ENCODE peak calls at places on chromosomes 6 and 20, in eight cellular contexts. L, Y, N, V, Z, M, G and E are unnamed samples.
A peak's percentile ranks its signal among the peaks of the same experiment; 100 is the strongest.

GRCh38 chr20:31517373-31517772 is 3.1 kb downstream of the HM13 start:
- DNase-seq in L (no peak), N (peak; percentile 62), Y (peak; percentile 45), V (peak; percentile 32), M (peak; percentile 49), G (no peak), Z (peak; percentile 82), E (no peak)

GRCh38 chr6:34511923-34512737 is 44.0 kb downstream of the SPDEF start:
- DNase-seq in M (no peak), N (no peak), Z (no peak), G (no peak), L (no peak), V (no peak), Y (no peak), E (no peak)

GRCh38 chr6:26205161-26205624 is 118.0 kb downstream of the HFE start:
- DNase-seq in Z (peak; percentile 84), V (no peak), L (no peak), N (peak; percentile 84), M (peak; percentile 88), G (peak; percentile 73), Y (peak; percentile 85), E (peak; percentile 72)

GRCh38 chr20:19758888-19759331 is 852 bp downstream of the RIN2 start:
- DNase-seq in G (no peak), Y (no peak), L (no peak), V (no peak), Z (peak; percentile 52), N (peak; percentile 87), M (peak; percentile 74), E (peak; percentile 18)

GRCh38 chr6:138647006-138647405 is 126.6 kb upstream of the CCDC28A start:
- DNase-seq in V (no peak), L (no peak), M (no peak), G (no peak), Z (peak; percentile 82), N (no peak), Y (peak; percentile 12), E (no peak)

GRCh38 chr6:147935656-147936055 is 407.0 kb upstream of the SASH1 start:
- DNase-seq in L (no peak), G (no peak), N (no peak), V (no peak), M (no peak), Z (no peak), Y (no peak), E (no peak)

GRCh38 chr6:11218477-11218826 is 14.0 kb downstream of the NEDD9 start:
- DNase-seq in G (no peak), Z (no peak), M (no peak), N (no peak), Y (no peak), V (no peak), L (no peak), E (no peak)

GRCh38 chr6:7468382-7469081 is 72.9 kb upstream of the DSP start:
- DNase-seq in G (no peak), L (no peak), Y (peak; percentile 81), N (no peak), Z (peak; percentile 81), M (no peak), V (no peak), E (no peak)

GRCh38 chr6:26272171-26272631 is 92.8 kb upstream of the BTN3A2 start:
- DNase-seq in N (peak; percentile 44), L (no peak), V (no peak), Z (no peak), M (peak; percentile 75), Y (no peak), G (no peak), E (no peak)

GRCh38 chr6:35804996-35805736 is at the start of gene LHFPL5:
- DNase-seq in G (peak; percentile 89), M (peak; percentile 47), Z (no peak), N (peak; percentile 35), L (no peak), Y (no peak), V (no peak), E (peak; percentile 85)

GRCh38 chr6:13825871-13826270 is 11.5 kb upstream of the MCUR1 start:
- DNase-seq in G (no peak), Y (no peak), V (no peak), N (no peak), L (no peak), Z (no peak), M (no peak), E (no peak)

GRCh38 chr6:9250852-9251251 is 815.5 kb upstream of the SLC35B3 start:
- DNase-seq in Z (peak; percentile 23), V (peak; percentile 19), G (no peak), N (peak; percentile 25), M (peak; percentile 60), Y (peak; percentile 35), L (no peak), E (peak; percentile 6)

GRCh38 chr20:7879883-7880282 is 60.4 kb downstream of the HAO1 start:
- DNase-seq in M (no peak), Z (no peak), L (no peak), V (no peak), G (no peak), N (no peak), Y (peak; percentile 28), E (no peak)

GRCh38 chr6:25511386-25511785 is 140.6 kb upstream of the SCGN start:
- DNase-seq in Y (no peak), M (no peak), L (no peak), Z (peak; percentile 52), N (no peak), V (no peak), G (no peak), E (no peak)

GRCh38 chr20:63919130-63919529 is 24.2 kb downstream of the DNAJC5 start:
- DNase-seq in Z (no peak), L (no peak), Y (no peak), V (no peak), M (no peak), N (no peak), G (no peak), E (no peak)

GRCh38 chr6:161554883-161555282 is 281.0 kb upstream of the AGPAT4 start:
- DNase-seq in V (no peak), N (no peak), L (no peak), Y (no peak), Z (no peak), G (no peak), M (no peak), E (no peak)

GRCh38 chr6:161561938-161562337 is 288.1 kb upstream of the AGPAT4 start:
- DNase-seq in Z (no peak), M (no peak), Y (no peak), V (no peak), G (no peak), N (no peak), L (no peak), E (no peak)

DNA sequence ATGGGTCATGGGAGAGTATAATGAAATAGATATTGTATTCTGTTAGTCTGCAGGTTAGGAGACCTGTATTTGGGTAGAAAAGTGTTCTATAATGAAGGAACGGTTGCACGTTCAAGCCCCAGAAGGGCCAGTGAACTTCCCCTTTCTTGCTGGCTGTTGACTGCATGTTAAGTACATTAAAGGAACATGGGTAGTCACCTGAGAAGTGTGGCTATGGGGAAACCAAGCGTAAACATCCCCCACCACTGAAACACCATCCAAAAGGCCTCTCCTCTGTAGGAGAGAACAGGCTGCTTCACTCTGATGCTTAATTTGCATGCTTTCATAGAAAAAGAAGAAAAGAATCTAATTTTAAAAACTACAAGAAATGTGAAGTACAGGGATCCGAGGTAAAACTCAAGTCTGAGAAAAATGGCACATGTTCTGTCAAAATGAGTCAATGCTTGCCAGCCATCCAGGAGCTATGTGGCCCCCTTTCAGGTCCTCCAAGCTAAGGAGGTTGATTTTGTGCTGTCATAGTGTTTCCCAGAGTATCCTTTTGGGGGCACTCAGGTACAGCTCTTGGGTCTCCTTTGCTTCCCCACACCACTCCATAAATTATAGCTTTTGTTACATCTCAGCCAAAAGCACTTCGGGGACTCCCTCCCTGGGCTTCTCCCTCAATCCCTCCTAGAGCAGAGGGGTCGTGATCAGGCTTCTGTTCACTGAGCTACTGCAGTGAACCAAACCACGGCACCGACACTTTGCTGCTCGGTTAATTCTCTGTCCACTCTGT is 283.7 kb upstream of the AGPAT4 start:
- DNase-seq in Y (no peak), M (no peak), N (no peak), L (no peak), V (no peak), G (no peak), Z (no peak), E (no peak)
- TF ChIP-seq CTCF in Y (no peak), M (no peak), N (no peak), L (no peak), V (no peak), G (no peak), Z (no peak), E (no peak)

GRCh38 chr6:132715204-132715603 is 1.3 kb upstream of the VNN1 start:
- DNase-seq in G (no peak), Z (peak; percentile 71), L (no peak), M (peak; percentile 21), V (no peak), N (no peak), Y (peak; percentile 74), E (no peak)
- TF ChIP-seq CTCF in G (no peak), Z (peak; percentile 48), L (no peak), M (no peak), V (peak; percentile 39), N (no peak), Y (peak; percentile 65), E (no peak)

GRCh38 chr6:100664274-100665040 is 199.7 kb upstream of the SIM1 start:
- DNase-seq in L (no peak), G (no peak), M (peak; percentile 9), V (no peak), Y (no peak), N (no peak), Z (peak; percentile 63), E (no peak)
- TF ChIP-seq CTCF in L (peak; percentile 68), G (peak; percentile 52), M (peak; percentile 30), V (peak; percentile 43), Y (no peak), N (peak; percentile 27), Z (peak; percentile 66), E (peak; percentile 51)

GRCh38 chr20:10648651-10649050 is 25.1 kb downstream of the JAG1 start:
- DNase-seq in L (no peak), M (no peak), G (no peak), V (no peak), Z (peak; percentile 37), N (no peak), Y (peak; percentile 92), E (no peak)

GRCh38 chr20:10647909-10648308 is 25.9 kb downstream of the JAG1 start:
- DNase-seq in N (no peak), G (no peak), Z (no peak), L (no peak), V (no peak), Y (no peak), M (no peak), E (no peak)

GRCh38 chr20:10646886-10647420 is 26.8 kb downstream of the JAG1 start:
- DNase-seq in V (no peak), N (no peak), M (no peak), G (no peak), Y (no peak), L (no peak), Z (no peak), E (no peak)

GRCh38 chr20:10646006-10646405 is 27.8 kb downstream of the JAG1 start:
- DNase-seq in M (no peak), Z (no peak), G (no peak), Y (no peak), L (no peak), V (no peak), N (no peak), E (no peak)

DNA sequence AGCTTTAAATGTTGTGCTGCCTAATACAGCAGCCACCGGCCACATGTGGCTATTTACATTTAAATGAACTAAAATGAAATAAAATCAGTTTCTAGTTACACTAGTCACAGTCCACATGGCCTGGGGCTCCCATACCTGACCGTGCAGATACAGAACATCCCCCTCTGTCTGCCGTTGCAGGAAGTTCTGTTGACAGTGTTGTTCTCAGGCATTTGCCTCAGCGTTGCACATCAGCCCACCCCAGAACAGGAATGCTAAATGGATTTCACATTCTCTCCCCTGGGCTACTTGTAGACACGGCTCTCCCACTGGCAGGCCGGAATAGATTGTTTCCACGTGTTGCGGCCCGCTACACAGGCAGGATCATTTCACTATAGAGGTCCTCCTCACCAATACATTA is 26.3 kb downstream of the JAG1 start:
- DNase-seq in Y (no peak), V (no peak), Z (peak; percentile 38), M (no peak), L (no peak), G (peak; percentile 32), N (no peak), E (no peak)
- TF ChIP-seq CTCF in Y (peak; percentile 68), V (peak; percentile 59), Z (peak; percentile 37), M (no peak), L (peak; percentile 53), G (peak; percentile 53), N (peak; percentile 13), E (peak; percentile 40)